ENCODE peak calls at places on chromosomes 6 and 20, in eight cellular contexts. One of them, this sample, is unnamed.
A peak's percentile ranks its signal among the peaks of the same experiment; 100 is the strongest.

GRCh38 chr6:88586371-88587157 is 376.9 kb downstream of the RNGTT start:
- DNase-seq in GM23338: no peak
- DNase-seq in neuronal stem cell: no peak
- DNase-seq in psoas muscle: peak; percentile 37
- DNase-seq in IMR-90: no peak
- DNase-seq in astrocyte: peak; percentile 2
- DNase-seq in heart right ventricle: no peak
- DNase-seq in AG04450: no peak
- DNase-seq in this sample: no peak

GRCh38 chr20:52500150-52500549 is 308.6 kb upstream of the ZFP64 start:
- DNase-seq in psoas muscle: no peak
- DNase-seq in GM23338: peak; percentile 4
- DNase-seq in astrocyte: no peak
- DNase-seq in IMR-90: no peak
- DNase-seq in AG04450: no peak
- DNase-seq in heart right ventricle: no peak
- DNase-seq in neuronal stem cell: peak; percentile 20
- DNase-seq in this sample: no peak

GRCh38 chr20:44219287-44219686 is 8.7 kb upstream of the OSER1 start:
- DNase-seq in astrocyte: no peak
- DNase-seq in psoas muscle: no peak
- DNase-seq in GM23338: no peak
- DNase-seq in AG04450: no peak
- DNase-seq in heart right ventricle: no peak
- DNase-seq in neuronal stem cell: no peak
- DNase-seq in IMR-90: no peak
- DNase-seq in this sample: no peak

GRCh38 chr20:35791823-35792222 is 20.0 kb downstream of the PHF20 start:
- DNase-seq in GM23338: no peak
- DNase-seq in AG04450: peak; percentile 65
- DNase-seq in psoas muscle: no peak
- DNase-seq in IMR-90: peak; percentile 93
- DNase-seq in astrocyte: peak; percentile 91
- DNase-seq in neuronal stem cell: no peak
- DNase-seq in heart right ventricle: no peak
- DNase-seq in this sample: no peak

GRCh38 chr6:52553719-52554118 is 23.1 kb downstream of the TRAM2 start:
- DNase-seq in GM23338: no peak
- DNase-seq in neuronal stem cell: no peak
- DNase-seq in astrocyte: no peak
- DNase-seq in psoas muscle: no peak
- DNase-seq in AG04450: no peak
- DNase-seq in IMR-90: no peak
- DNase-seq in heart right ventricle: no peak
- DNase-seq in this sample: no peak

GRCh38 chr20:4726710-4727391 is 5.1 kb downstream of the PRND start:
- DNase-seq in GM23338: no peak
- DNase-seq in astrocyte: peak; percentile 73
- DNase-seq in psoas muscle: no peak
- DNase-seq in IMR-90: peak; percentile 82
- DNase-seq in neuronal stem cell: no peak
- DNase-seq in heart right ventricle: no peak
- DNase-seq in AG04450: peak; percentile 36
- DNase-seq in this sample: no peak

GRCh38 chr20:47818996-47819609 is 33.8 kb upstream of the SULF2 start:
- DNase-seq in IMR-90: no peak
- DNase-seq in heart right ventricle: no peak
- DNase-seq in GM23338: peak; percentile 12
- DNase-seq in AG04450: no peak
- DNase-seq in neuronal stem cell: no peak
- DNase-seq in psoas muscle: no peak
- DNase-seq in astrocyte: no peak
- DNase-seq in this sample: no peak

GRCh38 chr20:53966774-53967398 is 103.5 kb downstream of the BCAS1 start:
- DNase-seq in heart right ventricle: no peak
- DNase-seq in GM23338: no peak
- DNase-seq in psoas muscle: no peak
- DNase-seq in AG04450: no peak
- DNase-seq in astrocyte: no peak
- DNase-seq in neuronal stem cell: no peak
- DNase-seq in IMR-90: no peak
- DNase-seq in this sample: no peak

GRCh38 chr6:24495516-24495847 is 713 bp downstream of the ALDH5A1 start:
- DNase-seq in IMR-90: peak; percentile 14
- DNase-seq in GM23338: peak; percentile 83
- DNase-seq in AG04450: no peak
- DNase-seq in heart right ventricle: peak; percentile 70
- DNase-seq in neuronal stem cell: no peak
- DNase-seq in psoas muscle: peak; percentile 63
- DNase-seq in astrocyte: peak; percentile 39
- DNase-seq in this sample: no peak

GRCh38 chr6:17927705-17928104 is 59.7 kb downstream of the KIF13A start:
- DNase-seq in GM23338: no peak
- DNase-seq in AG04450: no peak
- DNase-seq in neuronal stem cell: no peak
- DNase-seq in astrocyte: no peak
- DNase-seq in IMR-90: no peak
- DNase-seq in heart right ventricle: peak; percentile 63
- DNase-seq in psoas muscle: no peak
- DNase-seq in this sample: no peak

GRCh38 chr20:2780948-2781347 is 19.5 kb downstream of the CPXM1 start:
- DNase-seq in AG04450: no peak
- DNase-seq in heart right ventricle: no peak
- DNase-seq in IMR-90: no peak
- DNase-seq in GM23338: peak; percentile 54
- DNase-seq in astrocyte: no peak
- DNase-seq in psoas muscle: no peak
- DNase-seq in neuronal stem cell: no peak
- DNase-seq in this sample: no peak

GRCh38 chr20:64041781-64042771 is 6.1 kb downstream of the C20orf204 start:
- DNase-seq in astrocyte: no peak
- DNase-seq in psoas muscle: no peak
- DNase-seq in IMR-90: no peak
- DNase-seq in heart right ventricle: no peak
- DNase-seq in neuronal stem cell: no peak
- DNase-seq in AG04450: no peak
- DNase-seq in GM23338: peak; percentile 57
- DNase-seq in this sample: no peak
- H3K4me3 ChIP-seq in astrocyte: no peak overlapping the region
- H3K4me3 ChIP-seq in psoas muscle: peak overlapping the region; percentile 58
- H3K4me3 ChIP-seq in IMR-90: peak overlapping the region; percentile 35
- H3K4me3 ChIP-seq in heart right ventricle: peak overlapping the region; percentile 58
- H3K4me3 ChIP-seq in neuronal stem cell: peak overlapping the region; percentile 37
- H3K4me3 ChIP-seq in AG04450: peak overlapping the region; percentile 42
- H3K4me3 ChIP-seq in GM23338: peak overlapping the region; percentile 63
- H3K4me3 ChIP-seq in this sample: peak overlapping the region; percentile 42

DNA sequence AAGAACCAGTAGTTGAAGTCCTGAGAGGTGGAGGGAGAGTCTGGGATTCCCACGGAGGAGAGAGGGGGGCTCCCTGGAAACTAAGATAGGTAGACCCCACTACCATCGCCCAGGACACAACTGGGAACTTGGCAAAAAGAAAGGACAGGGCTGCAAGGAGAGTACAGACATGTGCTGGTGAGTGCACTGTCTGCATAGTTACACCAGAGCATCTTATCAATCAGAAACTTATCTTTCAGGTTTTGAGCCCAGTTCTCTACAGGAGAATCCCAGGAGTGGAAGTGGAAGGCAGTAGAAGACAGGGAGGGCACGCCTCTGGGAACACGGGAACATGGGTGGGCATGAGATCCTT is 12.2 kb downstream of the NFKBIL1 start:
- DNase-seq in neuronal stem cell: no peak
- DNase-seq in IMR-90: no peak
- DNase-seq in heart right ventricle: no peak
- DNase-seq in psoas muscle: no peak
- DNase-seq in astrocyte: no peak
- DNase-seq in GM23338: no peak
- DNase-seq in AG04450: no peak
- DNase-seq in this sample: no peak
- H3K4me3 ChIP-seq in neuronal stem cell: no peak overlapping the region
- H3K4me3 ChIP-seq in IMR-90: no peak overlapping the region
- H3K4me3 ChIP-seq in heart right ventricle: no peak overlapping the region
- H3K4me3 ChIP-seq in psoas muscle: no peak overlapping the region
- H3K4me3 ChIP-seq in astrocyte: no peak overlapping the region
- H3K4me3 ChIP-seq in GM23338: no peak overlapping the region
- H3K4me3 ChIP-seq in AG04450: no peak overlapping the region
- H3K4me3 ChIP-seq in this sample: no peak overlapping the region

DNA sequence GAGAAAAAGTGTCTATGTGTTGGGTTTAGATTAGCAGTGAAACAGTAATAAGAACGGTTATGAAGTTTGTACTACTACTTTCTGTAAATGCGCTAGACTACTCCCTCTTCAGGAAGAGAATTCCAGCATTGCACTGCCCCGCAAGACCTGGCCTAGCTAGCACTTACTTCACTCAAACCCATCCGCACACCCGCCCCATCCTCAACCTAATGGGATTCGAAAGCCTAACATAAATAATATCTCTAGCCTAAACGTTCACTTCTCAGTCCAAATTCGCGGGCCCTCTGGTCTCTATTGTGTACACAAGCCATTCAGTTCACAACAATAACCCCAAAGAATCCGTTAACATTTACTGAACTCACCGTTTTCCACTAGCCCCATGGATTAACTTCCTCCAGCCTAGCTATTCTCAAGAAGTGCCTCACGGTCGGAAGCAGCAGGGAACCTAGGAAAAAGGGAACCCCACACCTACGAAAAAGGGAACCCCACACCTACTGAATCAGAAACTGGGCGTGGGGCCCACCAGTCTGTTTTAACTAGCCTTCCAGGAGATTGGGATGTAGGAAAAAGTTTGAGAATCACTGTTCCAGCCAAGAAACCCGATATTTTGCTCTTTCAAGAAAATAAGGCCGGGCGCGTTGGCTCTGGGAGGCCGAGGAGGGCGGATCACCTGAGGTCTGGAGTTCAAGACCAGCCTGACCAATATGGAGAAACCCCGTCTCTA is 45.4 kb upstream of the BTN3A2 start:
- DNase-seq in GM23338: peak; percentile 69
- DNase-seq in neuronal stem cell: no peak
- DNase-seq in astrocyte: no peak
- DNase-seq in AG04450: no peak
- DNase-seq in heart right ventricle: no peak
- DNase-seq in IMR-90: no peak
- DNase-seq in psoas muscle: no peak
- DNase-seq in this sample: no peak
- H3K4me3 ChIP-seq in GM23338: peak overlapping the region; percentile 73
- H3K4me3 ChIP-seq in neuronal stem cell: no peak overlapping the region
- H3K4me3 ChIP-seq in astrocyte: no peak overlapping the region
- H3K4me3 ChIP-seq in AG04450: no peak overlapping the region
- H3K4me3 ChIP-seq in heart right ventricle: no peak overlapping the region
- H3K4me3 ChIP-seq in IMR-90: no peak overlapping the region
- H3K4me3 ChIP-seq in psoas muscle: no peak overlapping the region
- H3K4me3 ChIP-seq in this sample: no peak overlapping the region

GRCh38 chr6:28979679-28980078 is 25.4 kb downstream of the ZNF311 start:
- DNase-seq in heart right ventricle: no peak
- DNase-seq in IMR-90: no peak
- DNase-seq in AG04450: no peak
- DNase-seq in GM23338: no peak
- DNase-seq in astrocyte: no peak
- DNase-seq in neuronal stem cell: no peak
- DNase-seq in psoas muscle: no peak
- DNase-seq in this sample: no peak
- H3K4me3 ChIP-seq in heart right ventricle: no peak overlapping the region
- H3K4me3 ChIP-seq in IMR-90: no peak overlapping the region
- H3K4me3 ChIP-seq in AG04450: no peak overlapping the region
- H3K4me3 ChIP-seq in GM23338: no peak overlapping the region
- H3K4me3 ChIP-seq in astrocyte: no peak overlapping the region
- H3K4me3 ChIP-seq in neuronal stem cell: no peak overlapping the region
- H3K4me3 ChIP-seq in psoas muscle: no peak overlapping the region
- H3K4me3 ChIP-seq in this sample: no peak overlapping the region

GRCh38 chr20:21516180-21516567 is 2.3 kb upstream of the NKX2-2 start:
- DNase-seq in psoas muscle: no peak
- DNase-seq in IMR-90: no peak
- DNase-seq in GM23338: no peak
- DNase-seq in astrocyte: no peak
- DNase-seq in AG04450: no peak
- DNase-seq in neuronal stem cell: no peak
- DNase-seq in heart right ventricle: no peak
- DNase-seq in this sample: no peak

GRCh38 chr20:21513881-21514540 is at the start of gene NKX2-2:
- DNase-seq in AG04450: no peak
- DNase-seq in IMR-90: no peak
- DNase-seq in GM23338: peak; percentile 82
- DNase-seq in astrocyte: peak; percentile 28
- DNase-seq in heart right ventricle: no peak
- DNase-seq in psoas muscle: no peak
- DNase-seq in neuronal stem cell: no peak
- DNase-seq in this sample: no peak

GRCh38 chr20:21514553-21515251 is 838 bp upstream of the NKX2-2 start:
- DNase-seq in psoas muscle: no peak
- DNase-seq in GM23338: peak; percentile 90
- DNase-seq in astrocyte: no peak
- DNase-seq in heart right ventricle: no peak
- DNase-seq in AG04450: no peak
- DNase-seq in IMR-90: no peak
- DNase-seq in neuronal stem cell: no peak
- DNase-seq in this sample: no peak

GRCh38 chr20:21516861-21517565 is 3.1 kb upstream of the NKX2-2 start:
- DNase-seq in astrocyte: no peak
- DNase-seq in GM23338: peak; percentile 58
- DNase-seq in psoas muscle: no peak
- DNase-seq in heart right ventricle: no peak
- DNase-seq in neuronal stem cell: no peak
- DNase-seq in AG04450: no peak
- DNase-seq in IMR-90: no peak
- DNase-seq in this sample: no peak

DNA sequence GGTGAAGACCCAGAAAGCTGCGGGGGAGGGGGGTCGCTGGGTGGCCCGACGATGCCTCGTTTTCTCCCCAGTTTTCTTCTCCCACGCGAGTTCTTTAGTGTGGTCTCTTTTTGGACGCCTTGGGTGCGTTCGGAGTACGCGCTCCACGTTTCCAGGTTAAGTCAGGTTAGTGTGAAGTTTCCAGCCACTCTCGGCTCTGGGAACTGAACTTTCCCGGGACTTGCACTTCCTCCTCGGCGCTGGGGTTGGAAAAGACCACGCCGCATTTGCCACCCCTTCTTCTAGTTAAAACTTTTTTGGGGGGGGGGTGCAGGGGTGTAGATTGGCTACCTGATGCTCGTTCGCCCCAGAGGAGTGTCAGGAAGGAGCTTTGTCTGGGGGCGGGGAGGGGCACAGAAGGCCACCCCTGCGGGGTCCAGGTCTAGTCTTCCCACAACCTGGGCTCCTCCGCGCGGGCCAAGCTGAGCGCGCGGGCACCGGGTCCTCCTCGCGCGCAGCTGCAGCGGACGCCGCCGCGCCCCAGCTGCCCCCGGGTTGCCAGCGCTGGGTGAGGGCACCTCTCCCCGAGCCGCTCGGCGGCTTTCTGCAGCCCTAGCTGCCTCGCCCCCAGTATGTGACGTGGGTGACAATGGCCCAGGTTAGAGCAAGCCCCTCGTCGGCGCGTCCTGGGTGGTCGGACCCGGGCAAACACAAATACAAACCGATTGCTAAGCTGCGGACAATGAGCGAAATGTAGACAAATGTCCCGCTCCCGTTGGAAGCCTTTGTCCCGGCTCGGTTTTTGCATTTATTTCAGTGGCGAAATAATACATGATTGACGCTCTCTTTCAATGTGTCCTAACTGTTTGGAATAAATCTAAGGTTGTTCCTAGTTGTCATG is 1.7 kb upstream of the NKX2-2 start:
- DNase-seq in neuronal stem cell: peak; percentile 61
- DNase-seq in GM23338: peak; percentile 75
- DNase-seq in psoas muscle: no peak
- DNase-seq in AG04450: no peak
- DNase-seq in astrocyte: no peak
- DNase-seq in heart right ventricle: no peak
- DNase-seq in IMR-90: no peak
- DNase-seq in this sample: no peak
- H3K4me3 ChIP-seq in neuronal stem cell: no peak overlapping the region
- H3K4me3 ChIP-seq in GM23338: peak overlapping the region; percentile 56
- H3K4me3 ChIP-seq in psoas muscle: no peak overlapping the region
- H3K4me3 ChIP-seq in AG04450: no peak overlapping the region
- H3K4me3 ChIP-seq in astrocyte: no peak overlapping the region
- H3K4me3 ChIP-seq in heart right ventricle: no peak overlapping the region
- H3K4me3 ChIP-seq in IMR-90: no peak overlapping the region
- H3K4me3 ChIP-seq in this sample: peak overlapping the region; percentile 59

This sample was measured in SK-N-MC.